ENCODE peak calls at places on chromosome 16, in five cellular contexts. G, X, K, L and M are unnamed samples.

GRCh38 chr16:57966133-57966805 is 4.7 kb downstream of the CNGB1 start:
- DNase-seq in G (no peak), X (no peak), K (no peak), L (no peak), M (no peak)

GRCh38 chr16:50684823-50685455 is 3.8 kb upstream of the SNX20 start:
- DNase-seq in G (no peak), X (peak; percentile 52), K (no peak), L (no peak), M (no peak)

GRCh38 chr16:11793840-11794239 is 3.2 kb downstream of the ZC3H7A start:
- DNase-seq in G (no peak), X (peak; percentile 28), K (peak; percentile 40), L (no peak), M (no peak)

GRCh38 chr16:79826732-79827514 is 226.4 kb upstream of the MAF start:
- DNase-seq in G (peak; percentile 94), X (no peak), K (no peak), L (no peak), M (no peak)

GRCh38 chr16:4911831-4912422 is 25.0 kb downstream of the PPL start:
- DNase-seq in G (peak; percentile 68), X (no peak), K (no peak), L (peak; percentile 33), M (no peak)

GRCh38 chr16:51569204-51569911 is 418.3 kb upstream of the SALL1 start:
- DNase-seq in G (no peak), X (no peak), K (no peak), L (no peak), M (no peak)

GRCh38 chr16:28140788-28141618 is 70.8 kb downstream of the XPO6 start:
- DNase-seq in G (no peak), X (no peak), K (no peak), L (no peak), M (peak; percentile 21)

GRCh38 chr16:89111263-89111662 is 17.6 kb downstream of the ACSF3 start:
- DNase-seq in G (no peak), X (no peak), K (peak; percentile 40), L (no peak), M (no peak)

GRCh38 chr16:30844671-30845449 is 49.0 kb downstream of the BCL7C start:
- DNase-seq in G (peak; percentile 95), X (peak; percentile 75), K (no peak), L (peak; percentile 90), M (peak; percentile 75)

GRCh38 chr16:85302018-85302847 is 190.0 kb upstream of the CIBAR2 start:
- DNase-seq in G (peak; percentile 36), X (no peak), K (no peak), L (peak; percentile 59), M (peak; percentile 42)

GRCh38 chr16:6218855-6219254 is 1113.8 kb upstream of the RBFOX1 start:
- DNase-seq in G (no peak), X (no peak), K (no peak), L (no peak), M (no peak)

GRCh38 chr16:3480901-3481695 is 14.2 kb downstream of the C16orf90 start:
- DNase-seq in G (no peak), X (no peak), K (no peak), L (no peak), M (no peak)

GRCh38 chr16:54968769-54969168 is 38.1 kb downstream of the IRX5 start:
- DNase-seq in G (no peak), X (no peak), K (no peak), L (no peak), M (no peak)

GRCh38 chr16:59060212-59060611 is 326.1 kb upstream of the GOT2 start:
- DNase-seq in G (peak; percentile 30), X (no peak), K (no peak), L (peak; percentile 84), M (no peak)

GRCh38 chr16:71339481-71340171 is 18.9 kb upstream of the CALB2 start:
- DNase-seq in G (no peak), X (no peak), K (no peak), L (no peak), M (no peak)

GRCh38 chr16:8795096-8795495 is 2.3 kb downstream of the TMEM186 start:
- DNase-seq in G (no peak), X (no peak), K (no peak), L (no peak), M (no peak)

GRCh38 chr16:78577597-78577996 is 478.1 kb downstream of the WWOX start:
- DNase-seq in G (no peak), X (no peak), K (no peak), L (no peak), M (no peak)

GRCh38 chr16:2468142-2468724 is 2.9 kb upstream of the NTN3 start:
- DNase-seq in G (no peak), X (no peak), K (no peak), L (peak; percentile 11), M (no peak)

GRCh38 chr16:27867122-27868110 is 196.1 kb downstream of the GSG1L start:
- DNase-seq in G (peak; percentile 61), X (no peak), K (peak; percentile 85), L (peak; percentile 51), M (peak; percentile 17)

GRCh38 chr16:70576431-70577255 is 53.0 kb downstream of the SF3B3 start:
- DNase-seq in G (peak; percentile 89), X (no peak), K (no peak), L (peak; percentile 86), M (no peak)

GRCh38 chr16:84224554-84224953 is 15.3 kb downstream of the KCNG4 start:
- DNase-seq in G (no peak), X (no peak), K (no peak), L (no peak), M (no peak)

GRCh38 chr16:72876981-72877373 is 171.0 kb downstream of the ZFHX3 start:
- DNase-seq in G (no peak), X (peak; percentile 52), K (no peak), L (no peak), M (no peak)
- H3K27ac ChIP-seq in G (peak overlapping the region; percentile 55), X (peak overlapping the region; percentile 61), K (no peak overlapping the region), L (peak overlapping the region; percentile 61), M (no peak overlapping the region)

GRCh38 chr16:81817296-81817695 is 38.2 kb downstream of the PLCG2 start:
- DNase-seq in G (no peak), X (no peak), K (no peak), L (no peak), M (no peak)
- H3K27ac ChIP-seq in G (no peak overlapping the region), X (no peak overlapping the region), K (no peak overlapping the region), L (no peak overlapping the region), M (no peak overlapping the region)

GRCh38 chr16:22217890-22218730 is 12.0 kb downstream of the EEF2K start:
- DNase-seq in G (no peak), X (peak; percentile 86), K (no peak), L (no peak), M (no peak)
- H3K27ac ChIP-seq in G (no peak overlapping the region), X (peak overlapping the region; percentile 80), K (peak overlapping the region; percentile 11), L (no peak overlapping the region), M (no peak overlapping the region)

DNA sequence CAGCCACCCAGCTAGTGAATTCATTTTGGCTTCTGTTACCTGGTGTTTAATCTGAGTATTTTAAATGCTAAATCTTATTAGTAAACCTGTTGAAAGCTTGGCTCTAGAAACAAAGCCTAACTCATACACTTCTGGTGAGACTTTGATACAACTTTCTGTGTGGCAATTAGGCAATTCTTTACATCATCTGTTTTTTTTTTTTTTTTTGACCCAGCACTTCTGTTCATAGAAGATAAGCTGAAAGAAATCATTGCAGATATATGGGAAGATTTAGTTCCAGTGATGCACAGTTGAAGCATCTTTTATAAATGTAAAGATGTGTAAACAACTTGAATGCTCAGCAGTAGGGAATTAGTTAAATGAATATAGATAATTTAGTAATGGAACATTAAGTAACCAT is 21.7 kb upstream of the ABCC11 start:
- DNase-seq in G (no peak), X (no peak), K (no peak), L (no peak), M (no peak)
- H3K27ac ChIP-seq in G (no peak overlapping the region), X (no peak overlapping the region), K (no peak overlapping the region), L (no peak overlapping the region), M (no peak overlapping the region)

DNA sequence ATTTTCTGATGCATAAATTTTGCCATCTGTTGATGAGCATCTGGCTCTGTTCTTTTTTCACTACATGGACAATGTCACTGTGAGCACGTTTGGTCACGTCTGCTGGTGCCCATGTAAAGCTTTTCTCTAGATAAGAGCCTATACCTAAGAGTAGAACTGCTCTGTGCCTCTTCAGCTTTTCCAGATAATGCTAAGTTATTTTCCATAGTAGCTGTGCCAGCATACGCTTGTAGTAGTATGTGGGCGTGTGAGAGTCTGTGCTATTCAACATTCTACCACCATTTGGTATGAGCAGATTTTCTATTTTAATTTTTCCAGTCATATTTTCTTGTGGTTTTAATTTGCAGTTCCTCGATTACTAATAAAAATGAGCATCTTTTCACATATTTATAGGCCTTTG is 33.2 kb downstream of the VPS35L start:
- DNase-seq in G (no peak), X (no peak), K (no peak), L (no peak), M (no peak)
- H3K27ac ChIP-seq in G (no peak overlapping the region), X (no peak overlapping the region), K (no peak overlapping the region), L (no peak overlapping the region), M (no peak overlapping the region)